ENCODE peak calls at places on chromosome X, in nine cellular contexts. N is NCI-H446; J is ELF-1; E is stimulated activated CD4-positive, alpha-beta T cell treated with anti-CD3 and anti-CD28 coated beads, Interleukin-1b, Interleukin-23, amount 100 ng/mL, for 1 hour; W is islet precursor cell; A is GM20000; S is activated CD4-positive, alpha-beta memory T cell treated with anti-CD3 and anti-CD28 coated beads, Interleukin-2, amount 10 ng/mL, durations not matched to agents 7 days and 5 days; Y is DMS153; I is pulmonary artery endothelial cell. X is an unnamed sample.

GRCh38 chrX:30530591-30530990 is 47.0 kb downstream of the TASL start:
- DNase-seq in S (no peak), J (no peak), E (no peak), Y (no peak), N (no peak), I (no peak), W (no peak), A (no peak), X (no peak)

GRCh38 chrX:69014200-69014599 is 151.1 kb downstream of the PJA1 start:
- DNase-seq in N (no peak), E (no peak), Y (no peak), A (no peak), I (no peak), S (no peak), W (peak; percentile 21), J (no peak), X (no peak)

GRCh38 chrX:50770702-50771101 is 43.3 kb downstream of the SHROOM4 start:
- DNase-seq in I (no peak), W (peak; percentile 69), J (peak; percentile 15), E (no peak), Y (no peak), S (no peak), N (no peak), A (no peak), X (no peak)

GRCh38 chrX:119118780-119119395 is 8.7 kb downstream of the KIAA1210 start:
- DNase-seq in S (peak; percentile 46), J (peak; percentile 75), I (peak; percentile 5), W (peak; percentile 80), N (peak; percentile 29), E (peak; percentile 17), A (peak; percentile 33), Y (no peak), X (no peak)

GRCh38 chrX:19017271-19017670 is 33.4 kb upstream of the PHKA2 start:
- DNase-seq in I (no peak), E (no peak), N (peak; percentile 0), J (peak; percentile 50), W (no peak), Y (no peak), S (no peak), A (peak; percentile 16), X (peak; percentile 3)

GRCh38 chrX:83829874-83830273 is 31.1 kb upstream of the CYLC1 start:
- DNase-seq in J (no peak), Y (no peak), S (no peak), W (no peak), E (no peak), A (no peak), I (no peak), N (no peak), X (peak; percentile 64)

GRCh38 chrX:40132751-40133150 is 35.0 kb upstream of the BCOR start:
- DNase-seq in E (no peak), Y (no peak), A (no peak), I (peak; percentile 7), J (no peak), S (no peak), W (no peak), N (peak; percentile 19), X (no peak)

GRCh38 chrX:147899715-147900114 is 12.0 kb upstream of the FMR1 start:
- DNase-seq in S (no peak), N (no peak), A (no peak), I (no peak), Y (peak; percentile 19), W (no peak), J (peak; percentile 27), E (no peak), X (no peak)

GRCh38 chrX:30150196-30150895 is 65.0 kb upstream of the MAGEB2 start:
- DNase-seq in Y (no peak), W (no peak), E (no peak), J (no peak), A (no peak), I (no peak), N (no peak), S (no peak), X (no peak)

GRCh38 chrX:20974326-20974725 is 399.9 kb upstream of the CNKSR2 start:
- DNase-seq in A (no peak), S (no peak), N (no peak), I (no peak), E (no peak), Y (no peak), J (no peak), W (no peak), X (no peak)

GRCh38 chrX:130878350-130879341 is 24.4 kb downstream of the ENOX2 start:
- DNase-seq in E (no peak), Y (peak; percentile 1), A (no peak), J (no peak), S (no peak), I (no peak), W (no peak), N (peak; percentile 73), X (no peak)

GRCh38 chrX:10110984-10111363 is 45.8 kb upstream of the CLCN4 start:
- DNase-seq in J (no peak), S (peak; percentile 34), I (no peak), N (no peak), A (peak; percentile 68), Y (no peak), E (peak; percentile 29), W (no peak), X (no peak)

GRCh38 chrX:146456058-146456457 is 353.5 kb upstream of the CXorf51B start:
- DNase-seq in A (no peak), S (no peak), I (no peak), W (no peak), J (no peak), E (no peak), N (no peak), Y (no peak), X (no peak)

GRCh38 chrX:154353172-154353843 is 21.1 kb downstream of the FLNA start:
- DNase-seq in J (no peak), S (no peak), N (no peak), W (no peak), E (no peak), I (no peak), A (no peak), Y (no peak), X (peak; percentile 15)

GRCh38 chrX:80578518-80579105 is 158.4 kb downstream of the TENT5D start:
- DNase-seq in A (peak; percentile 40), E (no peak), J (no peak), N (peak; percentile 19), W (no peak), I (no peak), S (no peak), Y (no peak), X (no peak)

GRCh38 chrX:132984058-132984650 is 25.7 kb upstream of the HS6ST2 start:
- DNase-seq in I (no peak), E (no peak), J (peak; percentile 39), S (no peak), W (no peak), Y (no peak), A (no peak), N (no peak), X (no peak)

GRCh38 chrX:18640686-18641085 is 31.2 kb downstream of the RS1 start:
- DNase-seq in I (no peak), J (peak; percentile 92), W (peak; percentile 75), Y (no peak), E (no peak), A (no peak), N (peak; percentile 6), S (no peak), X (no peak)

GRCh38 chrX:107628662-107629532 is 587 bp downstream of the PRPS1 start:
- DNase-seq in A (peak; percentile 36), W (peak; percentile 64), J (peak; percentile 67), S (peak; percentile 64), I (no peak), Y (no peak), E (peak; percentile 17), N (peak; percentile 28), X (peak; percentile 49)

GRCh38 chrX:11899091-11899490 is 141.1 kb downstream of the MSL3 start:
- DNase-seq in A (no peak), S (no peak), I (peak; percentile 43), N (no peak), E (no peak), Y (no peak), J (no peak), W (no peak), X (no peak)

GRCh38 chrX:151359931-151360871 is 36.8 kb upstream of the VMA21 start:
- DNase-seq in E (peak; percentile 12), S (peak; percentile 34), A (peak; percentile 23), I (no peak), Y (peak; percentile 23), J (peak; percentile 76), N (peak; percentile 22), W (peak; percentile 62), X (peak; percentile 3)

GRCh38 chrX:153646620-153647373 is at the start of gene DUSP9:
- DNase-seq in E (no peak), S (no peak), J (peak; percentile 58), N (peak; percentile 33), W (peak; percentile 89), I (no peak), Y (peak; percentile 16), A (peak; percentile 48), X (peak; percentile 41)

GRCh38 chrX:22203186-22203585 is 69.5 kb upstream of the CBLL2 start:
- DNase-seq in W (no peak), A (no peak), Y (no peak), N (peak; percentile 69), S (no peak), E (no peak), J (no peak), I (no peak), X (no peak)

GRCh38 chrX:103483720-103484119 is 35.6 kb downstream of the RAB40A start:
- DNase-seq in S (no peak), Y (no peak), J (no peak), I (no peak), W (no peak), N (no peak), E (no peak), A (no peak), X (no peak)

GRCh38 chrX:747176-747575 is 116.6 kb downstream of the SHOX start:
- DNase-seq in I (no peak), W (peak; percentile 28), J (no peak), E (no peak), A (no peak), Y (no peak), S (no peak), N (no peak), X (no peak)

GRCh38 chrX:31132803-31133202 is 61.0 kb upstream of the FTHL17 start:
- DNase-seq in I (no peak), Y (peak; percentile 93), A (no peak), J (no peak), S (no peak), N (no peak), E (no peak), W (no peak), X (no peak)

GRCh38 chrX:120310861-120311631 is at the start of gene TMEM255A:
- DNase-seq in I (no peak), N (no peak), A (no peak), Y (no peak), J (peak; percentile 76), W (peak; percentile 60), E (no peak), S (no peak), X (no peak)

GRCh38 chrX:6095469-6095868 is 133.2 kb downstream of the NLGN4X start:
- DNase-seq in Y (no peak), W (no peak), N (no peak), E (no peak), I (no peak), J (peak; percentile 26), S (no peak), A (no peak), X (no peak)